ENCODE peak calls at places on chromosomes 1 and 21, in five cellular contexts. Z is left ventricle myocardium inferior; J is CD8-positive, alpha-beta memory T cell; M is tibial nerve; G is A549. L is an unnamed sample. For H3K9me3, the result is how much of the 10 kb centered on the place peaks cover.

GRCh38 chr1:35177237-35177786 is 15.6 kb downstream of the SFPQ start:
- DNase-seq in Z (no peak), J (no peak), M (no peak), G (no peak), L (no peak)

GRCh38 chr1:166925791-166926483 is 49.4 kb downstream of the ILDR2 start:
- DNase-seq in Z (no peak), J (no peak), M (no peak), G (no peak), L (no peak)

GRCh38 chr1:43366601-43367025 is 1.2 kb downstream of the ELOVL1 start:
- DNase-seq in Z (no peak), J (no peak), M (no peak), G (no peak), L (no peak)

GRCh38 chr21:44448651-44449131 is 6.6 kb upstream of the LRRC3 start:
- DNase-seq in Z (no peak), J (no peak), M (no peak), G (no peak), L (no peak)

GRCh38 chr1:20366076-20366765 is 75.5 kb downstream of the VWA5B1 start:
- DNase-seq in Z (peak), J (no peak), M (no peak), G (no peak), L (no peak)

GRCh38 chr1:181062800-181063428 is 25.6 kb upstream of the IER5 start:
- DNase-seq in Z (no peak), J (peak), M (peak), G (no peak), L (no peak)

GRCh38 chr1:38061883-38062328 is 15.3 kb upstream of the POU3F1 start:
- DNase-seq in Z (no peak), J (no peak), M (no peak), G (no peak), L (no peak)

GRCh38 chr1:201024251-201024998 is 911 bp upstream of the KIF21B start:
- DNase-seq in Z (no peak), J (no peak), M (no peak), G (no peak), L (no peak)

GRCh38 chr1:66761273-66761672 is 9.0 kb downstream of the DYNLT5 start:
- DNase-seq in Z (no peak), J (no peak), M (no peak), G (no peak), L (no peak)

GRCh38 chr1:246800800-246801199 is 76.6 kb downstream of the SCCPDH start:
- DNase-seq in Z (no peak), J (no peak), M (no peak), G (no peak), L (no peak)

GRCh38 chr1:11653616-11654570 is at the start of gene FBXO2:
- DNase-seq in Z (peak), J (no peak), M (no peak), G (no peak), L (no peak)

GRCh38 chr1:115320368-115320767 is 17.7 kb downstream of the NGF start:
- DNase-seq in Z (no peak), J (no peak), M (no peak), G (peak), L (no peak)

GRCh38 chr1:206117151-206117948 is at the start of gene AVPR1B:
- DNase-seq in Z (peak), J (no peak), M (no peak), G (peak), L (peak)

GRCh38 chr1:217205578-217205977 is 425.3 kb downstream of the GPATCH2 start:
- DNase-seq in Z (no peak), J (no peak), M (no peak), G (no peak), L (no peak)

GRCh38 chr1:39372105-39372504 is 119.3 kb upstream of the BMP8A start:
- DNase-seq in Z (no peak), J (no peak), M (no peak), G (no peak), L (no peak)

GRCh38 chr21:34865922-34866271 is 183.2 kb downstream of the RUNX1 start:
- DNase-seq in Z (no peak), J (no peak), M (no peak), G (no peak), L (no peak)

GRCh38 chr1:157893681-157894080 is 52.1 kb upstream of the CD5L start:
- DNase-seq in Z (no peak), J (no peak), M (no peak), G (no peak), L (no peak)

GRCh38 chr1:30190481-30191153 is 532.8 kb downstream of the MATN1 start:
- DNase-seq in Z (no peak), J (no peak), M (no peak), G (no peak), L (no peak)

GRCh38 chr1:93845554-93846150 is 33.4 kb downstream of the DNTTIP2 start:
- DNase-seq in Z (no peak), J (no peak), M (no peak), G (peak), L (no peak)

GRCh38 chr1:150477733-150478132 is 9.5 kb upstream of the TARS2 start:
- DNase-seq in Z (no peak), J (no peak), M (no peak), G (peak), L (no peak)

GRCh38 chr1:209190591-209191241 is 392.8 kb upstream of the CAMK1G start:
- DNase-seq in Z (no peak), J (no peak), M (no peak), G (peak), L (peak)

GRCh38 chr21:32578107-32578691 is 7.1 kb downstream of the TCP10L start:
- DNase-seq in Z (no peak), J (peak), M (no peak), G (peak), L (no peak)

GRCh38 chr1:76269175-76269574 is 194.6 kb downstream of the ST6GALNAC3 start:
- DNase-seq in Z (no peak), J (no peak), M (no peak), G (no peak), L (no peak)

GRCh38 chr1:3442901-3443300 is 11.6 kb upstream of the ARHGEF16 start:
- DNase-seq in Z (no peak), J (no peak), M (no peak), G (no peak), L (no peak)

GRCh38 chr21:41447356-41447755 is 21.3 kb downstream of the MX1 start:
- DNase-seq in Z (no peak), J (no peak), M (no peak), G (no peak), L (no peak)

GRCh38 chr21:17925000-17925610 is 105.9 kb upstream of the C21orf91 start:
- DNase-seq in Z (no peak), J (peak), M (peak), G (peak), L (no peak)

GRCh38 chr1:198444792-198445191 is 95.7 kb downstream of the ATP6V1G3 start:
- DNase-seq in Z (no peak), J (no peak), M (no peak), G (no peak), L (no peak)

GRCh38 chr1:58515794-58516401 is 30.6 kb downstream of the OMA1 start:
- DNase-seq in Z (no peak), J (peak), M (peak), G (peak), L (no peak)

GRCh38 chr1:30054126-30054525 is 669.3 kb downstream of the MATN1 start:
- DNase-seq in Z (no peak), J (no peak), M (no peak), G (no peak), L (no peak)

GRCh38 chr21:42548687-42549406 is 35.2 kb downstream of the SLC37A1 start:
- DNase-seq in Z (no peak), J (no peak), M (no peak), G (no peak), L (peak)

GRCh38 chr1:162206749-162207635 is 137.5 kb downstream of the NOS1AP start:
- DNase-seq in Z (no peak), J (no peak), M (no peak), G (no peak), L (no peak)

GRCh38 chr1:20141466-20141865 is 2.3 kb downstream of the PLA2G2F start:
- DNase-seq in Z (no peak), J (no peak), M (no peak), G (no peak), L (no peak)

GRCh38 chr1:94250341-94250740 is 13.0 kb upstream of the ARHGAP29 start:
- DNase-seq in Z (no peak), J (no peak), M (no peak), G (no peak), L (no peak)

GRCh38 chr1:153773004-153773921 is 1.9 kb upstream of the SLC27A3 start:
- DNase-seq in Z (no peak), J (no peak), M (no peak), G (no peak), L (peak)

GRCh38 chr1:210132582-210132981 is 100.0 kb upstream of the SERTAD4 start:
- DNase-seq in Z (no peak), J (no peak), M (no peak), G (peak), L (no peak)

GRCh38 chr21:42864812-42865211 is 14.5 kb downstream of the WDR4 start:
- DNase-seq in Z (no peak), J (no peak), M (no peak), G (no peak), L (no peak)

GRCh38 chr1:64136749-64137568 is 66.5 kb upstream of the UBE2U start:
- DNase-seq in Z (peak), J (peak), M (peak), G (peak), L (peak)

GRCh38 chr1:213266983-213267772 is 216.1 kb downstream of the RPS6KC1 start:
- DNase-seq in Z (no peak), J (no peak), M (no peak), G (no peak), L (no peak)

GRCh38 chr1:213264534-213264933 is 213.5 kb downstream of the RPS6KC1 start:
- DNase-seq in Z (no peak), J (no peak), M (no peak), G (no peak), L (no peak)

GRCh38 chr1:213269829-213270228 is 218.8 kb downstream of the RPS6KC1 start:
- DNase-seq in Z (no peak), J (no peak), M (no peak), G (no peak), L (no peak)

GRCh38 chr1:213273546-213273945 is 222.5 kb downstream of the RPS6KC1 start:
- DNase-seq in Z (no peak), J (no peak), M (no peak), G (no peak), L (no peak)

GRCh38 chr1:213268221-213268620 is 217.2 kb downstream of the RPS6KC1 start:
- DNase-seq in Z (no peak), J (no peak), M (no peak), G (no peak), L (no peak)
- H3K4me3 ChIP-seq in Z (no peak), J (no peak), M (no peak), G (no peak), L (no peak)

DNA sequence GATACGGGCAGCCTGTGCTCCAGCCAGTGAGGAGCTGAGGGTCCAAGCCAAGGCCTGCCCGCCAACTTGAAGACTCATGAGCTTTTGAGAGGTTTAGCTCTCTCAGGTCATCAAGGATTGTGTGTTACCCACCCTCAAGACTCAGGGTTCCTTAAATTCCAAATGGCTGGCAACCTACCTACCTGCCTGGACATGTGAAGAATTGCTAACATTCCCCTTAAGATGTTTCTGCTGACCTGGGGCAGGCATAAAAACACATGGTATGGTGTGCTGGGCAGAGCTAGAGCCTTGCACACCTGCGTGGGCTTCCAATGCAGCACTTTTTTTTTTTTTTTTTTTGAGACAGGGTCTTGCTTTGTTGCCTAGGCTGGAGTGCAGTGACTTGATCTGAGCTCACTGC is 17.2 kb downstream of the PARP1 start:
- DNase-seq in Z (no peak), J (no peak), M (no peak), G (no peak), L (no peak)
- H3K9me3 ChIP-seq in Z (under half), J (under half), M (under half), G (under half), L (under half)

GRCh38 chr1:6361124-6361775 is 32.3 kb downstream of the ACOT7 start:
- DNase-seq in Z (no peak), J (no peak), M (no peak), G (no peak), L (no peak)
- H3K27ac ChIP-seq in Z (no peak), J (no peak), M (peak), G (no peak), L (no peak)

DNA sequence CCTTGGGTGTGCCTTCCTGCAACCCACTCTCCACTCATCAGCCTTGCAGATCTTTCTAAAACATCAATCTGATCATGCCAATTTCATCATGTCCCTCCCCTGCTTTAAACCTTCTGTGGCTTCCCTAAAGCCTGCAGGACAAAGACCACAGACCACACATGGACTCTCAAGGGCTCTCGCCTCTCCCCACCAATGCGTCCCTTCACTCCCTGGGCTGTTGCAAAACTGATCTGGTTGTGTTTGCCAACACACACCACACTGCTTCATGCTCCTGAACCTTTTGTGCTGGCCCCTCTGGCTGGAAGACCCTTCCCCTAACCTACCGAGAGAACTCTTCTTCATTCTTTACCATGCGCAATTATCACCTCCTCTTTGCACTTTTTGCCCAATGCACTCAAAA is 72.4 kb downstream of the ITPKB start:
- DNase-seq in Z (no peak), J (no peak), M (no peak), G (no peak), L (no peak)
- H3K4me3 ChIP-seq in Z (no peak), J (no peak), M (no peak), G (no peak), L (no peak)

DNA sequence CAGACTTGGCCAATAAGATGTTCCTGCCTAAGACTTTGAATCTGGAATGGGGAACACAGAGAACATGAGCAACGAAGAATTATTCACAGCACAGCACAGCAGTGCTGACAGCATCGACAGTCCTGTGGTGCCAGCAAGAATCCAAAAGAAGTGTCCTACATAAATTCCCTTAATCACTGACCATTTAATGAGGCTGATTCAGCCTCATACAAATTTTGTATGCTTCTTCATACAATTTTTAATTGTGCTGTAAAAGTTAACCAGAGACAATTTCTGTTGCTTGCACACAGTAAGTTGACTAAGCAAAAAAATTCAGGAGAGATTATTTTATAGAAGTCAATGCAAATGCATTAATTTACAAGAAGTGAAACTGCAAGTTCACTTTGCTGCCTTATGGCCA is 856.0 kb downstream of the LTN1 start:
- DNase-seq in Z (no peak), J (no peak), M (no peak), G (no peak), L (no peak)
- H3K9me3 ChIP-seq in Z (under half), J (under half), M (under half), G (under half), L (under half)

DNA sequence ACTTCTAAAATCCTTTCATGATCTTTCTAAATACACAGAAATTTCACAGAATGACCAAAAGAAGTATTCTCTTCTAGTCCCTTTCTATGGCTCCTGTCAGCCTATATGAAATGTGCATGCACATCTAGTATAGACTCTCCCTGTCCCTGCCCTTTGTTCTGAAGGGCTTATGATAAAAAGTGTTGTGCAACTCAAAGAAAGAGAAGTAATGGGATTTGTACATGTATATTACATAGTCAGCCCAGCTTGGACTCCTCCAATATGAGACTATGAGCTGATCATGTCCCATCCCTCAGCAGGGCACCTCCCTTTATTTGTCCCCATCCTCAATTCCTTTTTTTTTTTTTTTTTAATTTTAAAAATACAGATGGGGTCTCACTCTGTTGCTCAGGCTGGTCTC is 42.1 kb upstream of the LAX1 start:
- DNase-seq in Z (no peak), J (no peak), M (no peak), G (no peak), L (no peak)
- H3K27ac ChIP-seq in Z (no peak), J (no peak), M (no peak), G (no peak), L (no peak)

GRCh38 chr1:17440074-17440826 is 773 bp upstream of the RCC2 start:
- DNase-seq in Z (no peak), J (no peak), M (no peak), G (no peak), L (no peak)
- H3K4me3 ChIP-seq in Z (peak), J (peak), M (peak), G (peak), L (peak)

GRCh38 chr1:125085720-125086591 is 3901.2 kb downstream of the SRGAP2C start:
- DNase-seq in Z (no peak), J (no peak), M (no peak), G (no peak), L (no peak)

DNA sequence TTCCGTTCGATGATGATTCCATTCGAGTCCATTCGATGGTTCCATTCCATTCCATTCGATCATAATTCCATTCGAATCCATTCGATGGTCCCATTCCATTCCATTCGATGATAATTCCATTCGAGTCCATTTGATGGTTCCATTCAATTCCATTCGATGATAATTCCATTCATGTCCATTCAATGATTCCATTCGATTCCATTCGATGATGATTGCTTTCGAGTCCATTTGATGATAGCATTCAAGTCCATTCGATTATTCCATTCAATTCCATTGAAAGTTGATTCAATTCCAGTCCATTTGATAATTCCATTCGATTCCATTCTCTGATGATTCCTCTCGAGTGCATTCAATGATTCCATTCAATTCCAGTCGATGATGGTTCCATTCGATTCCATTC is 3895.3 kb downstream of the SRGAP2C start:
- DNase-seq in Z (no peak), J (no peak), M (no peak), G (no peak), L (no peak)
- H3K9me3 ChIP-seq in Z (half or more), J (under half), M (under half), G (under half), L (under half)

L was measured in aorta.